ENCODE peak calls at places on chromosomes 3 and 15, in five cellular contexts. V is glutamatergic neuron, K is esophagus muscularis mucosa, O is epithelial cell of esophagus, R is fibroblast of lung. P is an unnamed sample.
A peak's percentile ranks its signal among the peaks of the same experiment; 100 is the strongest.

GRCh38 chr15:80234883-80235282 is 17.1 kb downstream of the CTXND1 start:
- DNase-seq in V (peak; percentile 48), K (peak; percentile 83), O (peak; percentile 50), R (peak; percentile 10), P (no peak)

GRCh38 chr3:167626490-167626889 is 27.3 kb downstream of the WDR49 start:
- DNase-seq in V (no peak), K (no peak), O (peak; percentile 14), R (no peak), P (no peak)

GRCh38 chr3:56802793-56803192 is 1.0 kb upstream of the ARHGEF3 start:
- DNase-seq in V (no peak), K (no peak), O (no peak), R (no peak), P (no peak)

GRCh38 chr3:33914731-33915389 is 116.4 kb downstream of the PDCD6IP start:
- DNase-seq in V (no peak), K (no peak), O (no peak), R (no peak), P (no peak)

GRCh38 chr3:79954756-79955155 is 187.0 kb upstream of the ROBO1 start:
- DNase-seq in V (no peak), K (no peak), O (peak; percentile 8), R (no peak), P (no peak)

GRCh38 chr3:126961191-126961790 is 21.6 kb upstream of the PLXNA1 start:
- DNase-seq in V (peak; percentile 15), K (peak; percentile 95), O (peak; percentile 89), R (peak; percentile 40), P (peak; percentile 34)

GRCh38 chr3:15309662-15310335 is 22.6 kb downstream of the SH3BP5 start:
- DNase-seq in V (no peak), K (no peak), O (peak; percentile 46), R (peak; percentile 56), P (no peak)

GRCh38 chr3:12180218-12180617 is 21.5 kb upstream of the TIMP4 start:
- DNase-seq in V (no peak), K (no peak), O (peak; percentile 72), R (peak; percentile 88), P (no peak)

GRCh38 chr3:39529551-39529950 is 62.1 kb downstream of the MOBP start:
- DNase-seq in V (no peak), K (no peak), O (no peak), R (no peak), P (no peak)

GRCh38 chr15:65888998-65889397 is 19.7 kb downstream of the RAB11A start:
- DNase-seq in V (no peak), K (no peak), O (no peak), R (no peak), P (no peak)

GRCh38 chr3:161069441-161070251 is 35.5 kb downstream of the B3GALNT1 start:
- DNase-seq in V (no peak), K (no peak), O (peak; percentile 84), R (peak; percentile 88), P (no peak)

GRCh38 chr15:98286831-98287230 is 326.3 kb downstream of the ARRDC4 start:
- DNase-seq in V (no peak), K (no peak), O (peak; percentile 38), R (no peak), P (no peak)

GRCh38 chr3:124772081-124772831 is 42.0 kb downstream of the UMPS start:
- DNase-seq in V (no peak), K (no peak), O (no peak), R (peak; percentile 74), P (no peak)

GRCh38 chr15:69755571-69756310 is 303.1 kb downstream of the RPLP1 start:
- DNase-seq in V (no peak), K (peak; percentile 87), O (no peak), R (peak; percentile 63), P (no peak)

GRCh38 chr3:52254608-52255007 is 9.0 kb downstream of the PPM1M start:
- DNase-seq in V (no peak), K (no peak), O (no peak), R (no peak), P (no peak)

GRCh38 chr15:75197062-75197630 is 4.5 kb upstream of the C15orf39 start:
- DNase-seq in V (no peak), K (no peak), O (no peak), R (no peak), P (no peak)

GRCh38 chr3:39668420-39668819 is 141.0 kb upstream of the MYRIP start:
- DNase-seq in V (no peak), K (no peak), O (peak; percentile 69), R (peak; percentile 38), P (no peak)

GRCh38 chr3:109028753-109029152 is 75.1 kb upstream of the GUCA1C start:
- DNase-seq in V (no peak), K (no peak), O (no peak), R (no peak), P (no peak)

GRCh38 chr3:34109846-34110245 is 311.4 kb downstream of the PDCD6IP start:
- DNase-seq in V (no peak), K (no peak), O (no peak), R (no peak), P (no peak)

GRCh38 chr15:60682115-60682514 is 203.2 kb upstream of the ICE2 start:
- DNase-seq in V (no peak), K (no peak), O (no peak), R (peak; percentile 65), P (no peak)

GRCh38 chr3:164890061-164890460 is 188.2 kb downstream of the SI start:
- DNase-seq in V (no peak), K (no peak), O (no peak), R (no peak), P (no peak)

GRCh38 chr15:25684521-25685215 is 178.5 kb downstream of the ATP10A start:
- DNase-seq in V (no peak), K (no peak), O (no peak), R (peak; percentile 88), P (no peak)

GRCh38 chr3:166788936-166789335 is 591.2 kb downstream of the ZBBX start:
- DNase-seq in V (no peak), K (no peak), O (no peak), R (no peak), P (no peak)

GRCh38 chr3:140360332-140360731 is 317.5 kb upstream of the TRIM42 start:
- DNase-seq in V (no peak), K (no peak), O (no peak), R (no peak), P (no peak)

GRCh38 chr15:90512281-90512680 is 17.4 kb upstream of the CRTC3 start:
- DNase-seq in V (no peak), K (no peak), O (no peak), R (no peak), P (no peak)

GRCh38 chr3:128549283-128550112 is 56.5 kb upstream of the GATA2 start:
- DNase-seq in V (no peak), K (peak; percentile 53), O (peak; percentile 75), R (peak; percentile 91), P (peak; percentile 46)

GRCh38 chr15:99909914-99910313 is 176.7 kb upstream of the LYSMD4 start:
- DNase-seq in V (no peak), K (peak; percentile 47), O (no peak), R (no peak), P (no peak)
- TF ChIP-seq CTCF in V (no peak), K (no peak), O (peak; percentile 25), R (no peak), P (no peak)

GRCh38 chr15:58222698-58223097 is 84.5 kb downstream of the AQP9 start:
- DNase-seq in V (no peak), K (no peak), O (no peak), R (peak; percentile 54), P (no peak)
- TF ChIP-seq CTCF in V (no peak), K (no peak), O (peak; percentile 7), R (no peak), P (no peak)

GRCh38 chr15:92273286-92273685 is 120.4 kb upstream of the ST8SIA2 start:
- DNase-seq in V (no peak), K (peak; percentile 84), O (no peak), R (no peak), P (no peak)

GRCh38 chr15:92273732-92274131 is 119.9 kb upstream of the ST8SIA2 start:
- DNase-seq in V (no peak), K (no peak), O (no peak), R (no peak), P (no peak)

GRCh38 chr15:92272106-92272505 is 121.6 kb upstream of the ST8SIA2 start:
- DNase-seq in V (no peak), K (no peak), O (no peak), R (no peak), P (no peak)

DNA sequence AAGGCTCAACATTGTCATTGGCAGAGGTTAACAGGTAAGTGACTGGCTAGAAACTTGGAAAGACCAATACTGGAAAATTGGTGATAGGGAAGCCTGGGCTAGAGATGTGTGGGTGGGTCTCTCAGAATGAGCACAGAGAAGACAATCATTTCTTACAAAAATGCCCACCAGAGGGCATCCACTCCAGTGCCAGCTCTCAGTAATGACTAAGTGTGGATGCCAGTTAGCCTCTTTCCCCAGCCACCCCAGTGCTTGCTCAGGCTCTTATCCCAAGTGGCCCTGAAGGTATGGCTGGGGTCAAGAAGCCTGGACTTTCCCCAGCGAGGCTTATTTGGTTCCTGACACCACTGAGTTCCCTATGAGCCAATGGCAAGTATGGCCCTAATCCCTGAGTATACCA is 115.9 kb upstream of the ST8SIA2 start:
- DNase-seq in V (no peak), K (peak; percentile 87), O (peak; percentile 17), R (peak; percentile 13), P (no peak)
- TF ChIP-seq CTCF in V (no peak), K (peak; percentile 13), O (peak; percentile 23), R (no peak), P (no peak)

GRCh38 chr3:104206925-104207324 is 1159.8 kb upstream of the ALCAM start:
- DNase-seq in V (no peak), K (no peak), O (peak; percentile 47), R (no peak), P (no peak)
- TF ChIP-seq CTCF in V (no peak), K (no peak), O (no peak), R (no peak), P (no peak)

DNA sequence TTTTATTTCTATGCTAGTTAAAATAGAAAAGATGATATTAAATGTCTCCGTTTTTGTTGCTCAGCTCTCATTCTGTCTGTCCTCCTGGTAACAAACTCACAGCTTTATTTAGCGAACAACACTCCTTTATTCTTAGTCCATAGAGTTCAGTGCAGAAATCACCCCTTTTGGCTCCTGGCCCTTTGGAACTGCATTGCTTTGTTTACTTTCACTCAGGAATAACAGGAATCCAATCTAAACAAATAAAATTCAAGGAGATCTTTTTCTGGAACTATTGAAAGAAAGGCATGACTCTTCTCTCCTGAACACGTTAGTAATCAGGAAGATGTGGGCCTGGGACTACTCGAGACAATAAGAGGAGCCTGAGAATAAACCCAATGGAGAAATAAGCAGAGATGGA is 409.2 kb downstream of the DIPK2A start:
- DNase-seq in V (no peak), K (no peak), O (peak; percentile 9), R (no peak), P (no peak)
- TF ChIP-seq CTCF in V (no peak), K (no peak), O (no peak), R (no peak), P (no peak)

GRCh38 chr3:14239940-14240339 is 61.3 kb downstream of the LSM3 start:
- DNase-seq in V (no peak), K (no peak), O (no peak), R (no peak), P (no peak)
- TF ChIP-seq CTCF in V (no peak), K (no peak), O (no peak), R (no peak), P (no peak)